ENCODE peak calls at places on chromosomes 3 and 15, in seven cellular contexts. K is NCI-H345; E is HTR-8/SVneo; X is COR-L47; B is stimulated activated CD8-positive, alpha-beta memory T cell treated with anti-CD3 and anti-CD28 coated beads, Interleukin-4, amount 100 ng/mL, for 48 hours; W is stromal cell of bone marrow; A is Caki2. D is an unnamed sample.

GRCh38 chr15:94259863-94260262 is 28.5 kb downstream of the MCTP2 start:
- DNase-seq in K (no peak), X (no peak), A (no peak), E (no peak), B (no peak), W (no peak), D (no peak)

GRCh38 chr15:46955576-46955975 is 761.7 kb upstream of the SEMA6D start:
- DNase-seq in A (no peak), X (no peak), E (no peak), K (no peak), W (no peak), B (no peak), D (no peak)

GRCh38 chr3:129058441-129059194 is 2.0 kb upstream of the GP9 start:
- DNase-seq in X (peak; percentile 22), B (no peak), K (peak; percentile 8), A (no peak), E (no peak), W (no peak), D (no peak)

GRCh38 chr3:37988931-37989525 is 1.6 kb upstream of the VILL start:
- DNase-seq in B (no peak), X (no peak), K (no peak), E (no peak), W (no peak), A (no peak), D (no peak)

GRCh38 chr3:13011369-13012227 is 61.6 kb downstream of the IQSEC1 start:
- DNase-seq in B (peak; percentile 86), E (no peak), W (no peak), A (no peak), X (no peak), K (no peak), D (peak; percentile 54)

GRCh38 chr3:57199895-57200297 is at the start of gene HESX1:
- DNase-seq in B (no peak), K (no peak), E (no peak), X (no peak), A (no peak), W (no peak), D (no peak)

GRCh38 chr15:101852356-101852755 is 40.4 kb downstream of the OR4F15 start:
- DNase-seq in B (no peak), X (no peak), E (no peak), W (no peak), A (no peak), K (no peak), D (no peak)

GRCh38 chr15:99476413-99477222 is 89.2 kb upstream of the MEF2A start:
- DNase-seq in E (peak; percentile 67), K (no peak), X (no peak), A (peak; percentile 28), W (peak; percentile 99), B (no peak), D (peak; percentile 37)

GRCh38 chr3:38460377-38461085 is 6.8 kb downstream of the ACVR2B start:
- DNase-seq in W (no peak), K (no peak), B (no peak), E (no peak), A (no peak), X (no peak), D (peak; percentile 75)

GRCh38 chr3:138681463-138682215 is 73.1 kb downstream of the FAIM start:
- DNase-seq in A (no peak), B (no peak), K (no peak), W (no peak), X (no peak), E (no peak), D (no peak)

GRCh38 chr15:74497584-74497983 is 36.6 kb upstream of the UBL7 start:
- DNase-seq in X (peak; percentile 91), K (peak; percentile 81), B (no peak), E (no peak), W (no peak), A (no peak), D (peak; percentile 54)

GRCh38 chr3:183492849-183493179 is 62.7 kb downstream of the KLHL6 start:
- DNase-seq in E (no peak), K (no peak), B (no peak), A (no peak), W (no peak), X (no peak), D (no peak)

GRCh38 chr3:4355401-4356224 is 52.4 kb downstream of the SETMAR start:
- DNase-seq in K (no peak), B (no peak), E (no peak), W (no peak), A (peak; percentile 43), X (no peak), D (peak; percentile 90)

GRCh38 chr3:194141415-194142155 is 5.6 kb downstream of the HES1 start:
- DNase-seq in W (peak; percentile 65), A (peak; percentile 85), K (peak; percentile 88), X (peak; percentile 96), B (peak; percentile 76), E (peak; percentile 82), D (peak; percentile 86)